ENCODE peak calls at places on chromosomes 2 and 18, in seven cellular contexts. R is astrocyte, P is HCT116, H is ascending aorta, O is testis, N is astrocyte of the spinal cord, A is fibroblast of the aortic adventitia. F is an unnamed sample.
A peak's percentile ranks its signal among the peaks of the same experiment; 100 is the strongest.

GRCh38 chr2:233119806-233120205 is 59.7 kb downstream of the INPP5D start:
- DNase-seq in R (no peak), P (no peak), H (no peak), O (no peak), N (no peak), A (no peak), F (no peak)

GRCh38 chr2:135914485-135914884 is 38.2 kb upstream of the MCM6 start:
- DNase-seq in R (no peak), P (no peak), H (no peak), O (no peak), N (no peak), A (no peak), F (no peak)

GRCh38 chr2:216216951-216217903 is 108.1 kb downstream of the XRCC5 start:
- DNase-seq in R (peak; percentile 46), P (no peak), H (no peak), O (no peak), N (peak; percentile 34), A (peak; percentile 50), F (peak; percentile 55)

GRCh38 chr2:98269274-98269673 is 77.0 kb upstream of the CNGA3 start:
- DNase-seq in R (peak; percentile 21), P (peak; percentile 64), H (no peak), O (peak; percentile 22), N (peak; percentile 58), A (peak; percentile 85), F (peak; percentile 70)

GRCh38 chr2:233828546-233829192 is 25.7 kb downstream of the HJURP start:
- DNase-seq in R (no peak), P (no peak), H (no peak), O (no peak), N (no peak), A (no peak), F (no peak)

GRCh38 chr2:182291296-182291695 is 135.5 kb downstream of the PDE1A start:
- DNase-seq in R (no peak), P (no peak), H (no peak), O (no peak), N (no peak), A (no peak), F (no peak)

GRCh38 chr2:236646441-236646840 is 76.8 kb downstream of the ACKR3 start:
- DNase-seq in R (no peak), P (no peak), H (peak; percentile 84), O (no peak), N (no peak), A (no peak), F (no peak)

GRCh38 chr2:231883468-231883881 is 42.7 kb downstream of the NPPC start:
- DNase-seq in R (peak; percentile 11), P (no peak), H (no peak), O (no peak), N (peak; percentile 2), A (peak; percentile 23), F (no peak)

GRCh38 chr18:9849407-9849961 is 36.3 kb upstream of the TXNDC2 start:
- DNase-seq in R (no peak), P (no peak), H (peak; percentile 75), O (peak; percentile 30), N (no peak), A (no peak), F (no peak)

GRCh38 chr2:52933878-52934277 is 833.7 kb upstream of the CHAC2 start:
- DNase-seq in R (peak; percentile 58), P (no peak), H (no peak), O (no peak), N (no peak), A (peak; percentile 51), F (peak; percentile 14)

GRCh38 chr18:31723998-31724711 is 36.5 kb downstream of the SLC25A52 start:
- DNase-seq in R (peak; percentile 3), P (no peak), H (peak; percentile 65), O (peak; percentile 38), N (peak; percentile 6), A (peak; percentile 25), F (peak; percentile 24)

GRCh38 chr18:31721596-31721995 is 37.2 kb upstream of the B4GALT6 start:
- DNase-seq in R (no peak), P (no peak), H (no peak), O (no peak), N (no peak), A (peak; percentile 60), F (peak; percentile 73)

GRCh38 chr18:31722369-31722957 is 38.1 kb upstream of the B4GALT6 start:
- DNase-seq in R (peak; percentile 36), P (peak; percentile 66), H (peak; percentile 89), O (peak; percentile 92), N (peak; percentile 77), A (peak; percentile 85), F (peak; percentile 86)

GRCh38 chr18:31720867-31721266 is 36.5 kb upstream of the B4GALT6 start:
- DNase-seq in R (peak; percentile 25), P (no peak), H (no peak), O (no peak), N (no peak), A (peak; percentile 10), F (peak; percentile 35)

DNA sequence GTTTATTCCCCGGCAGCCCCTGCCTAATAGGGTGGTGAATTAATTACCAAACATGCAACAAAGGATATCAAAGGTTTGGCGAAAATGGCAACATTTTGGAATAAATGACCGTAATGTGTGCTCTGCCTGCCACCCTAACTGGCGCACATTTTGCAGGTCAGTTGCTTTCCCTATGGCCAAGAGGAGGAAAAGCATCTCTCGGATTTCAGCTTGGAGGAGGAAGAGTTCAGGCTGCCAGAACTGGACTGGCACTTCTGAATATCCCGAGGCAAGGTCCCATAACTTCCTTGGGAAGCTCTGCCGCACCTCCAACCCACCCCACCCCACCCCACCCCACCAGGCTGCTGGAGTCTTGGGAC is 37.1 kb downstream of the SLC25A52 start:
- DNase-seq in R (no peak), P (no peak), H (no peak), O (no peak), N (no peak), A (no peak), F (no peak)
- H3K4me3 ChIP-seq in R (peak overlapping the region; percentile 53), P (no peak overlapping the region), H (peak overlapping the region; percentile 60), O (peak overlapping the region; percentile 63), N (no peak overlapping the region), A (peak overlapping the region; percentile 63), F (peak overlapping the region; percentile 55)

GRCh38 chr2:246489-247145 is 17.2 kb downstream of the SH3YL1 start:
- DNase-seq in R (peak; percentile 55), P (peak; percentile 36), H (no peak), O (peak; percentile 21), N (peak; percentile 63), A (peak; percentile 85), F (peak; percentile 86)
- TF ChIP-seq CTCF in R (peak; percentile 50), P (peak; percentile 31), H (peak; percentile 55), O (no peak), N (peak; percentile 59), A (peak; percentile 64), F (peak; percentile 71)

GRCh38 chr18:73691118-73691517 is 456.5 kb downstream of the FBXO15 start:
- DNase-seq in R (peak; percentile 78), P (no peak), H (no peak), O (no peak), N (peak; percentile 81), A (peak; percentile 74), F (peak; percentile 73)
- H3K4me3 ChIP-seq in R (peak overlapping the region; percentile 36), P (no peak overlapping the region), H (no peak overlapping the region), O (no peak overlapping the region), N (no peak overlapping the region), A (no peak overlapping the region), F (no peak overlapping the region)

DNA sequence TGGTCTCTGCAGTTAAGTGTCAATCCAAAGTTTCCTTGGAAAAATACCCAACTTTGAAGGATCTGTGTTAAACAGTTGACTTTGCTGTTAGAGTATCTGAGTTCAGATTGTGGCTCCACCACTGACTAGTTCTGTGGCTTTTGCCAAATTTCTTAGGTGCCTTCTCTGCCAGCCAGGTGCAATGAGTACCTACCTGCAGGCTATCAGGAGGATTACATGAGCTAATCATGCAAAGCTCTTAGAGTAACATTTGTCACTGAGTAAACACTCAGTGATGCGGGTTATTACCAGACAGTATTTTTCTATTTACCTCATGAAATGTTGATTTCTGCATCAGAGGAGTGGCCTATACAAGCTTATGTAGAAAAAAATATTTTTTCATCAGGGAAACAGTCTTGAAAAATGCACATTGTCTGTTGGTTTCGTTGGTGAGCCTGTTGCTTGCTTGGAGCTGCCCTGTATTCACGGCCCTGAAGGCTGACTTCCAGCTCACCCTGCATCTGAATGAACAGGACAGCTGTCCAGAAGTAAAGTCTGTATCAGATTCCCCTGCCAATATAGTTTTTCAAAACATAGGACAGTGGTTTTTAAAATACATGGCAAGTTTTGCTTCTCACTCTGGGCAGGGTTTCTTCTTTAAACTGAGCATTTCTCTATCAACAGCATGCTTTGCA is 235.1 kb downstream of the CDCA7 start:
- DNase-seq in R (no peak), P (peak; percentile 31), H (no peak), O (no peak), N (no peak), A (no peak), F (peak; percentile 13)
- TF ChIP-seq CTCF in R (no peak), P (no peak), H (no peak), O (no peak), N (no peak), A (no peak), F (no peak)

GRCh38 chr2:176110975-176111663 is 4.0 kb downstream of the HOXD11 start:
- DNase-seq in R (no peak), P (no peak), H (peak; percentile 57), O (peak; percentile 83), N (peak; percentile 62), A (peak; percentile 27), F (peak; percentile 47)
- H3K4me3 ChIP-seq in R (no peak overlapping the region), P (no peak overlapping the region), H (no peak overlapping the region), O (no peak overlapping the region), N (no peak overlapping the region), A (no peak overlapping the region), F (no peak overlapping the region)

GRCh38 chr18:58335821-58336220 is 291.8 kb downstream of the NEDD4L start:
- DNase-seq in R (peak; percentile 27), P (no peak), H (no peak), O (no peak), N (peak; percentile 24), A (no peak), F (no peak)
- TF ChIP-seq CTCF in R (no peak), P (no peak), H (no peak), O (no peak), N (peak; percentile 40), A (peak; percentile 40), F (peak; percentile 21)

GRCh38 chr2:71897145-71897495 is 250.5 kb downstream of the CYP26B1 start:
- DNase-seq in R (no peak), P (no peak), H (no peak), O (no peak), N (no peak), A (no peak), F (no peak)

GRCh38 chr2:71897836-71898235 is 249.8 kb downstream of the CYP26B1 start:
- DNase-seq in R (no peak), P (no peak), H (no peak), O (no peak), N (no peak), A (no peak), F (no peak)

GRCh38 chr2:71896385-71897144 is 251.1 kb downstream of the CYP26B1 start:
- DNase-seq in R (no peak), P (no peak), H (no peak), O (no peak), N (no peak), A (no peak), F (no peak)

GRCh38 chr2:71898851-71899681 is 248.6 kb downstream of the CYP26B1 start:
- DNase-seq in R (no peak), P (no peak), H (no peak), O (no peak), N (no peak), A (no peak), F (no peak)

GRCh38 chr2:71898375-71898774 is 249.3 kb downstream of the CYP26B1 start:
- DNase-seq in R (no peak), P (no peak), H (no peak), O (no peak), N (no peak), A (no peak), F (no peak)
- H3K4me3 ChIP-seq in R (no peak overlapping the region), P (no peak overlapping the region), H (no peak overlapping the region), O (no peak overlapping the region), N (no peak overlapping the region), A (no peak overlapping the region), F (no peak overlapping the region)

GRCh38 chr2:192286093-192286701 is 91.5 kb upstream of the TMEFF2 start:
- DNase-seq in R (peak; percentile 36), P (peak; percentile 31), H (no peak), O (peak; percentile 41), N (peak; percentile 69), A (peak; percentile 81), F (peak; percentile 82)
- TF ChIP-seq CTCF in R (peak; percentile 68), P (peak; percentile 26), H (no peak), O (peak; percentile 18), N (peak; percentile 73), A (peak; percentile 80), F (peak; percentile 79)